ENCODE peak calls at places on chromosomes 4 and X, in four cellular contexts. H, L, A and O are unnamed samples.

GRCh38 chr4:186109245-186109644 is 4.7 kb downstream of the FAM149A start:
- DNase-seq in H (no peak), L (no peak), A (no peak), O (no peak)

GRCh38 chrX:96407981-96408380 is 276.7 kb upstream of the DIAPH2 start:
- DNase-seq in H (peak), L (no peak), A (no peak), O (no peak)

GRCh38 chr4:141860974-141861373 is 224.6 kb downstream of the IL15 start:
- DNase-seq in H (peak), L (no peak), A (no peak), O (no peak)

GRCh38 chrX:134908235-134908834 is 82.5 kb upstream of the SMIM10 start:
- DNase-seq in H (peak), L (no peak), A (peak), O (no peak)

GRCh38 chr4:78666830-78667258 is 109.3 kb upstream of the BMP2K start:
- DNase-seq in H (no peak), L (no peak), A (no peak), O (no peak)

GRCh38 chrX:30735839-30736238 is 82.6 kb downstream of the GK start:
- DNase-seq in H (peak), L (peak), A (peak), O (peak)

GRCh38 chrX:86237482-86237881 is 89.2 kb downstream of the DACH2 start:
- DNase-seq in H (no peak), L (no peak), A (no peak), O (no peak)

GRCh38 chr4:130074096-130074495 is 978.1 kb downstream of the C4orf33 start:
- DNase-seq in H (no peak), L (no peak), A (no peak), O (no peak)

DNA sequence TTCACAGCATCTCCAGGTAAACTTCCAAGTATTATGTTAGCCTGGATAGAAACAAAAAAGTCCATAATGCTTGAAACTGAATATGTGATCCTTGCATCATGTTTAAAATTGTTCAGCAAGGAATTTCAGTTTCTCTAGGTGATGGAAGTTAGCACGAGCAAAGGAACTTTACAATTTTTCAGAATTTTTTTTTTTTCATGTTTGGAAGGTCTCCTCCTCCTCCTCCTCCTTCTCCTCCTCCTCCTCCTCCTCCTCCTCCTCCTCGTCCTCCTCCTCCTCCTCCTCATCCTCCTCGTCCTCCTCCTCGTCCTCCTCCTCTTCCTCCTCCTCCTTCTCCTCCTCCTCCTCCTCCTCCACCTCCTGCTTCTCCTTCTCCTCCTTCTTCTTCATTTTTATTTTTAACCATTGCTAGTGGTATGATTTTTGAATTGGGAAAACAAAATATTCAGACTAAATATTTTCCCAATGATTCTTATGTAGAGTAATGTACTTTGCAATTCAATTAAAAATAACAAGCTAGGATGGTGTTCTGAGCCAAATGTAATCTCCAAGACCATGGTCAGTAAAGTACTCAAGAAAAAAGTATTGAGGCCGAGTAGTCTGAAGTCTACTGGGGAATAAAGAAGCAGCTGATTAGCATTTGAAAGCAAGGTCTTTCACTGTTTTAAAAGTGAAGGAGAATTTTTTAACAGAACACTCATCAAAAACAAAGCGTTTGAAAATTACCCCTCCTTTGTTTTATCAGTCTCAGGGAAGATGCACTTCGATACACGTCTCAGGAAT is 420.9 kb upstream of the ATOH1 start:
- DNase-seq in H (no peak), L (no peak), A (no peak), O (no peak)
- TF ChIP-seq KDM1A in H (no peak), L (no peak), A (no peak), O (no peak)

GRCh38 chrX:100217547-100217946 is 192.5 kb downstream of the PCDH19 start:
- DNase-seq in H (no peak), L (no peak), A (no peak), O (no peak)

GRCh38 chrX:100216083-100216482 is 194.0 kb downstream of the PCDH19 start:
- DNase-seq in H (no peak), L (no peak), A (no peak), O (no peak)
- TF ChIP-seq CHD4 in H (no peak), L (no peak), A (no peak), O (no peak)

GRCh38 chrX:13112499-13112898 is 68.1 kb upstream of the FAM9C start:
- DNase-seq in H (no peak), L (no peak), A (no peak), O (no peak)

GRCh38 chrX:13110427-13111324 is 66.3 kb upstream of the FAM9C start:
- DNase-seq in H (peak), L (no peak), A (no peak), O (no peak)

GRCh38 chrX:13120017-13120416 is 75.6 kb upstream of the FAM9C start:
- DNase-seq in H (peak), L (no peak), A (no peak), O (peak)

GRCh38 chrX:13119386-13119785 is 75.0 kb upstream of the FAM9C start:
- DNase-seq in H (peak), L (no peak), A (no peak), O (no peak)

DNA sequence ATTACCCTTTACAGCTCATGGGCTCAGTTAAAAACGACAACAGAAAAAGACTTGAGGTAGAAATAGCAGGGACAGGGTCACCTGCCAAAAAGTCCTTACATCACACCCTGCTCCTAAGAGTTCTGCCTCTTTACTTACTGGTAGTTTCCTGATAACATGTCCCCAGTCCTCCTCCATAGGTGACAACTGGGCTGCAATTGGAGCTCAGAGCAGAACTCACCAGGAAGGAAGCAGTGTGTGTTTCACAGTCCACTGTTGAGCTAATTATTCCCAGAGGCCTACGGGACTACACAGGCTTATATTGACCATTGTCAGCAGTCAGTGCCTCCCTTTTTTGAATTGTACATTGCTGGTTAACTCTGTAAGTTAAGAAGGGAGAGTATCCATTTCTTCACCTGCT is 71.0 kb upstream of the FAM9C start:
- DNase-seq in H (no peak), L (no peak), A (no peak), O (no peak)
- TF ChIP-seq KDM1A in H (no peak), L (no peak), A (no peak), O (no peak)

DNA sequence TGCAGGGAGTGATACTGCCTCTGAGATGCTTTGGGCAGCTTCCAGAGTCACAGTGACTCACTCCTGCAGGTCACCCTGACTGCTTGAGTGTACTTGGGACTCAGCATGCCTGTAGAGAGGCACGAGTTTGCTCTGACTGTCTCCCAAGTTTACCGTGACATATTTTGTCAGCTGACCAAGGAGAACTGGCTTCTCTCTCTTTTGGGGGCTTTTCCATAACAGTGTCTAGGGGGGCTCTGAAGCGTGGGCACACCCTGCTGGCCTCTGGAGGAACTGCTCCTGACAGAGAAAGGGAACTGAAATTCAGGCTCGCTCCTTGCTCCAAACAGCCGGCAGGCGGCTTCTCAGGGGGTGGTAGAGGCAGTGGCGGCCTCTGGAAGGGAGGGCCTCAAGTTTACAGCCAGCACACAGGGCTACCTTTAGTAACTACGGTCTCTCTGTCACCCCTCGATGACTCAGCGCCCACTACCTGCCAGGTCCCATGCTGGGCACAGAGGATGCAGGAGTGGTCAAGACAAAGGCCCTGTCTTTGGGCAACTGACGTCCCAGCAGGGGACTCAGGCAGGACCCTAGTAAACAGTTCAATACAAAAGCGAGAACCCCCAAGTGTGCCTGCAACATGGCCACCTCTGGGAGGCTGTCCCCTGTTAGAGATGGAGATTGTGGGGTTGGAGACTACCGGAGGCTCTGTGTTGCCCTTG is 17.8 kb downstream of the ZNF185 start:
- DNase-seq in H (peak), L (no peak), A (peak), O (peak)
- TF ChIP-seq CHD4 in H (no peak), L (no peak), A (no peak), O (no peak)

GRCh38 chr4:8350326-8350725 is 80.8 kb downstream of the HTRA3 start:
- DNase-seq in H (no peak), L (no peak), A (no peak), O (no peak)
- TF ChIP-seq KDM1A in H (no peak), L (no peak), A (no peak), O (no peak)

GRCh38 chr4:99205104-99205979 is 13.7 kb downstream of the ADH6 start:
- DNase-seq in H (no peak), L (no peak), A (no peak), O (peak)
- TF ChIP-seq CHD4 in H (no peak), L (no peak), A (no peak), O (peak)

DNA sequence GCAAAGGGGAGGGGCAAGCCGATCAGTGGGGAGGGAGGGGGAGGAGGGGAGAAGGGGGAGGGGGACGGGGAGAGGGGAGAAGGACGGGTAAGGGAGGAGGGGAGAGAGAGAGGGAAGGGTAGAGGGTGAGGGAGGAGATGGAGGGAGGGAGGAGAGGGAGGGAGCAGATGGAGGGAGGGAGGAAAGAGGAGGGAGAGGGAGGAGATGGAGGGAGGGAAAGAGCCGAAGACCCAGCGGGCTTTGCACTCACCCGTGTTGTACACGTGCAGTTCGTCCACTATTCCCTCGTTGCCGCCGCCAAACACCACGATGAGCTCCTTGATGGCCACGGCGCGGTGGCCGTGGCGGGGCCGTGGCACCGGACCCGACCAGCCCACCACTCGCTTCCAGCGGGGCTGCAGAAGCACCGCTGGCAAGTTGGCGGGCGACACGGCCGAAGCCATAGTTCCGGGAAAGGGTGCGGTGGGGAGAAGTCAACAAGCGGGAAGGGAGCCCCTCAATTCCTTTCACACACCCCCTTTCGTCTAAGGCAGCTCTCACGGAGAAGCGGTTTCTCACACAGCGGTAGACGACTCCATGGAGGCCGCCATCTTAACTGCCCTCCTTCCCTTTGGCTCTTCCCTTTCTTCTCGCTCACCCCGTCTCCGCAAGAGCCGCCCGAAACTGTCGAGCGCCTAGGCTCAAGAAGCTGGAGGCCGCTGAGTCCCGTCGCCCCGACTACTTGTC is 1.1 kb downstream of the HCFC1 start:
- DNase-seq in H (peak), L (no peak), A (peak), O (peak)
- TF ChIP-seq KDM1A in H (no peak), L (no peak), A (no peak), O (no peak)

DNA sequence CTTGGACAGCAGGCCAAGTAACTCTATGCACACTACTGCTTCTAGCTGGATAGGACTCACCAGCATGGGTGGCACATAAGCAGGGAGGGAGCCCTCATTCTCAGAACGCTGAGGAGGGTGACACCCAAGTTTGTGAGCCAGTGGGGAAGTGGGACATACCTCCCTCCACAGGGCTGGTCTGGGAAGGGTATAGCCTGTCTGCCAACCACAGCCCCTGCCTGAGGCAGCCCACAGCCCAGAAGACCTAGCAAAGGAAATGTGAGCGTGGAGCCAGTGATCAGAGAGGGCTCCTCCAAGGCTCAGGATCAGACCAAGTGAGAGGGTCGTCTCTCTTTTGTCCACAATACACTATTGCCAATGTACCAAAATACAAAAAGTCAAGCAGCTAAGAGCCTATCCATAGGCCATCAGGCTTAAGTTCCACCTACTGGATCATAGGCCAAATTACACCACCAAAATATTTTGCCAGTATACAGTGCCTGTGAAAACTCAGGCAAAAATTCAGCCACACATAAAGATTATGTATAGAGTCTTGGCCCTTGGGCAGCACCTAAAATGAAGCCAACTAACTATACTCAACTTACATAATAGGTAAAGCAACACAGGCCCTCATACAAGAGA is 1203.1 kb downstream of the PCDH18 start:
- DNase-seq in H (peak), L (no peak), A (no peak), O (no peak)
- TF ChIP-seq CHD4 in H (no peak), L (no peak), A (no peak), O (no peak)

GRCh38 chrX:78658851-78659744 is at the start of gene RTL3:
- DNase-seq in H (no peak), L (no peak), A (no peak), O (no peak)
- TF ChIP-seq KDM1A in H (no peak), L (no peak), A (no peak), O (no peak)